ENCODE peak calls at places on chromosomes 11 and 22, in four cellular contexts. E is K562, Z is HepG2, U is GM12878. B is an unnamed sample.

GRCh38 chr11:47332791-47333525 is 19.5 kb downstream of the MYBPC3 start:
- DNase-seq in E (no peak), U (no peak), Z (no peak), B (no peak)

GRCh38 chr11:46247090-46247489 is 30.4 kb upstream of the CREB3L1 start:
- DNase-seq in U (no peak), E (no peak), Z (no peak), B (no peak)

GRCh38 chr11:111604392-111605009 is 2.3 kb downstream of the SIK2 start:
- DNase-seq in E (peak), Z (peak), U (peak), B (no peak)

GRCh38 chr22:37546436-37547248 is 13.6 kb upstream of the CDC42EP1 start:
- DNase-seq in Z (peak), U (no peak), E (no peak), B (peak)

GRCh38 chr11:132072880-132073213 is 702.4 kb downstream of the NTM start:
- DNase-seq in Z (no peak), E (no peak), U (no peak), B (no peak)

GRCh38 chr11:57310630-57311086 is 14.1 kb downstream of the TNKS1BP1 start:
- DNase-seq in E (no peak), Z (peak), U (no peak), B (no peak)

GRCh38 chr11:120835601-120836228 is 188.2 kb upstream of the TBCEL start:
- DNase-seq in U (peak), E (no peak), Z (peak), B (no peak)

GRCh38 chr11:120854988-120855387 is 168.9 kb upstream of the TBCEL start:
- DNase-seq in Z (no peak), U (no peak), E (no peak), B (no peak)

GRCh38 chr11:65565624-65566453 is 4.4 kb upstream of the ZNRD2 start:
- DNase-seq in E (no peak), Z (no peak), U (no peak), B (no peak)

GRCh38 chr22:24200616-24201212 is 19.4 kb downstream of the SUSD2 start:
- DNase-seq in Z (peak), U (no peak), E (no peak), B (no peak)

GRCh38 chr11:94585375-94585774 is 18.2 kb downstream of the PIWIL4 start:
- DNase-seq in U (no peak), Z (no peak), E (no peak), B (no peak)

GRCh38 chr11:7892751-7893356 is 38.2 kb downstream of the OR10A6 start:
- DNase-seq in U (no peak), Z (peak), E (peak), B (no peak)

GRCh38 chr11:70005107-70005818 is 72.9 kb upstream of the ANO1 start:
- DNase-seq in E (no peak), U (no peak), Z (no peak), B (no peak)

GRCh38 chr22:21712751-21713427 is 22.7 kb downstream of the YPEL1 start:
- DNase-seq in Z (peak), E (peak), U (no peak), B (peak)

GRCh38 chr11:14424096-14424495 is 65.1 kb upstream of the RRAS2 start:
- DNase-seq in Z (no peak), U (no peak), E (no peak), B (no peak)

GRCh38 chr22:44159230-44159629 is 21.5 kb upstream of the PARVG start:
- DNase-seq in E (no peak), Z (no peak), U (no peak), B (no peak)

GRCh38 chr11:120688166-120688565 is 176.6 kb downstream of the GRIK4 start:
- DNase-seq in U (no peak), Z (no peak), E (no peak), B (no peak)

GRCh38 chr11:12693485-12694181 is 19.4 kb downstream of the TEAD1 start:
- DNase-seq in U (no peak), E (peak), Z (peak), B (no peak)

GRCh38 chr11:102229510-102230119 is 87.7 kb upstream of the BIRC3 start:
- DNase-seq in Z (peak), E (no peak), U (no peak), B (no peak)

GRCh38 chr11:12986194-12986898 is 22.8 kb upstream of the RASSF10 start:
- DNase-seq in Z (no peak), U (no peak), E (no peak), B (no peak)

GRCh38 chr11:19651654-19652053 is 61.0 kb upstream of the NAV2 start:
- DNase-seq in U (no peak), Z (no peak), E (no peak), B (no peak)

DNA sequence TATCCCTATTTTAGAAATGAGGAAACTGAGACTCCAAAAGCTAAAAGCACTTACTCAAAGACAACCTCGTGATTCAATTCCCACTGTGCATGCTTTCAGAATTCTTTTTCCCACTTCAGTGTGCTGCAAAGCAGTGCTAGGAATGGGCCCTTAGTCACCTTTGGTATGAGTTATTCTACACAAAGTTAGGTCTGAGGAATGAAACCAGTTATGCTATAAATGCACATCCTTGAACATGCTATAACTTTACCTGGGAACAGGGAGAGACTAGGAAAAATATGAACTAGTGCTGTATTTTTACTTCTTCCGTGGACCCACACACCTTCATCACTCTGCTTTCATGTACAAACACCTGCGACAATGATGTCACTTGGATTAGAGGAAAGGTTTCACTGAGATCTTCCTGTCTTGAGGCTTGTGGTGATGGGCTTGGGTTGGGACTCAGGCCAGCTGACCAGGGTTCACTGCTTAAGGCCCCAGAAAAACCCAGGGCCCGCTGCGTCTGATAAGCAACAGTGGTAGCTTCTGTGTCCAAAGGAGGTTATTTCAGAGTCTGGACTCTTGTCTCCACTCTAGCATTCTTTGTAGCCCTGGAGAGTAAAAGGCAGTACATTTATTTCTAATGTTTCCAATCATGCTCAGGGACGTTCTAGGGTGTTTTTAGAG is 81.6 kb downstream of the ZC3H12C start:
- DNase-seq in Z (no peak), E (peak), U (no peak), B (no peak)
- TF ChIP-seq CBFB in Z (no peak), E (no peak), U (no peak), B (no peak)

DNA sequence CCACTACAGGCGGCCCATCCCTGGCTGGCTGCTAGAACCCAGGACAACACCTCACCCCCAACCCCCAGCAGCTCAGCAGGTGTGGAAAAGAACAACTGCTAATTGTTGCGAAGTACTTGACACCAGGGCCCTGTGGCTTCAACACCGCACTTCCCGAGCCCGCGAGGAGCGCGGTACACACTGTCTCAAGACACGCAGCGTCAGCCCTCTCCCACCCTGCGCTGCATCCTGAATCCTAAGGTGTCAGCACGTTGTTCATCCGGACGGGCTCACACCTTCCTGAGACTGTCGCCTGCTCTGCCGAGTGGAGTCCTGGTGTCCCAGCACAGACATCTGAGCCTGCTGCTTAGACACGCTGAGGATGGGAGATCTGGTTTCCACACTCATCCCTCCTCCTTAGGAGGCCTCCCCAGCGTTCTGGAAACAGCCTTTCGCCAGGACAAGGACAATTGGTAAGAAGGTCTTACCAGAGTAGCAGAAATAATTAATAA is 1336.2 kb downstream of the BRD1 start:
- DNase-seq in E (no peak), U (no peak), Z (no peak), B (no peak)
- TF ChIP-seq MAX in E (no peak), U (no peak), Z (no peak), B (peak)

GRCh38 chr22:30824711-30825110 is 130.0 kb downstream of the OSBP2 start:
- DNase-seq in Z (no peak), E (no peak), U (no peak), B (no peak)
- TF ChIP-seq CBFB in Z (no peak), E (no peak), U (no peak), B (no peak)

GRCh38 chr22:27543460-27543859 is 258.1 kb downstream of the MN1 start:
- DNase-seq in U (no peak), E (no peak), Z (no peak), B (no peak)

GRCh38 chr22:27541831-27542230 is 259.7 kb downstream of the MN1 start:
- DNase-seq in U (no peak), E (no peak), Z (no peak), B (no peak)

GRCh38 chr22:27542602-27543001 is 259.0 kb downstream of the MN1 start:
- DNase-seq in Z (no peak), E (no peak), U (no peak), B (no peak)

GRCh38 chr22:27537481-27537891 is 264.1 kb downstream of the MN1 start:
- DNase-seq in Z (no peak), E (no peak), U (no peak), B (no peak)

GRCh38 chr22:27540247-27540646 is 261.3 kb downstream of the MN1 start:
- DNase-seq in Z (no peak), U (no peak), E (no peak), B (no peak)
- TF ChIP-seq MAX in Z (no peak), U (no peak), E (no peak), B (no peak)

DNA sequence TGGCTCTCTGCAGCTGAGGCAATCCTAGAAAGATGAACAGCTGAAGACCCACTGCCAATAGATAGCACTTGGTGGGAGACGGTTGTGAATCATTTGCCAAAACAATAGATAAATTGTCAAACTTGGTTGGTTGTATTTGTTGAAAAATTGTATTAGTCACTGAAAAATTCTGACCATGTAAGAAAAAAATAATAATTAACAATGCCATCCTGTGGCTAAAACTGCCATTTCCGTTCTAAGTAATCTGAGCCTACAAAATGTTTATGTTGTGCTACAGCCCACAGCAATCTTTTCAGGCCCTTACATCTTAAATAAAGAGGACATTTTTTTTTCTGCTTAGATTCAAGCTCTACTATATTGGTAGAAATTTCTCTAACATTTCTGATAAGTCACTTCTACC is 103.2 kb upstream of the ANO3 start:
- DNase-seq in Z (no peak), E (no peak), U (no peak), B (no peak)
- TF ChIP-seq CBFB in Z (no peak), E (no peak), U (no peak), B (no peak)

DNA sequence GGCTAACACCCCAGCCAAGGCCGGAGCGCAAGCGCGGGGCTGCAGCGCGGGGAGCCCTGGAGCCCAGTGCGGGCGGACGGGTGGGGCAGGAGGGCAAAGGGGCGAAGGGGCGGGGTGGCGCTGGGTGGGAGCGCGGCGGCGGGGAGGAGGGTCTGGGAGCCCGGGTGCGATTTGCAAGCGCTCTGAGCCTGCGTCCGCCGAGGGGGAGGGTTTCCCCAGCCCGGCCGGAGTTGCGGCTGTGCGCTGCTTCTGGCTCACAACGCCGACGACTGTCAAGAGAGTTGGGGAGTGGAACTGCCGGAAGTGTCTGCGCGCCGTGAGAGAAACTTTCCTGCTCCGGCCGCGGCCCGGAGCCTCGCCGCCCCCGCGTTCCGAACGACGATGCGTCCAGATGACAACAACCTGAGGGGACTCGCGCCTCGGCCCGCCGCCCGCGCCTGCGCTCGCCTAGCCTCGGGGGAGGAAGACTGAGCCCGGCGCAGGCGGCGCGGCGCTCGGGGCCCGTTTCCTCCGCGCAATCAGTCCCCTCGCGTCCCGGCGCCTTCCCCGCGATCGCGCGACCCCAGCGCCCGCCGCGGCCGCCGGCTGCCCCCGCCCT is at the start of gene ARHGAP42:
- DNase-seq in E (peak), Z (peak), U (no peak), B (peak)
- TF ChIP-seq MAX in E (no peak), Z (peak), U (peak), B (no peak)

GRCh38 chr22:19966908-19967750 is 25.5 kb upstream of the TXNRD2 start:
- DNase-seq in U (no peak), Z (no peak), E (no peak), B (no peak)

GRCh38 chr22:19967850-19968449 is 26.3 kb upstream of the TXNRD2 start:
- DNase-seq in Z (no peak), E (no peak), U (no peak), B (no peak)

GRCh38 chr22:19970031-19970478 is 28.4 kb upstream of the TXNRD2 start:
- DNase-seq in U (no peak), Z (no peak), E (no peak), B (no peak)

GRCh38 chr22:19969141-19969928 is 27.7 kb upstream of the TXNRD2 start:
- DNase-seq in U (no peak), Z (no peak), E (no peak), B (no peak)

GRCh38 chr22:19968450-19968891 is 26.9 kb upstream of the TXNRD2 start:
- DNase-seq in U (no peak), Z (no peak), E (no peak), B (no peak)
- TF ChIP-seq CBFB in U (no peak), Z (no peak), E (no peak), B (no peak)

B was measured in WTC11.